ENCODE peak calls at places on chromosomes 6 and 20, in seven cellular contexts. G is neural crest cell, U is WTC11, D is cardiac muscle cell, I is body of pancreas, Y is heart right ventricle, P is astrocyte. L is an unnamed sample.

GRCh38 chr20:9407805-9408421 is 106.5 kb upstream of the LAMP5 start:
- DNase-seq in Y (no peak), D (peak), U (peak), G (peak), I (peak), P (peak), L (peak)

GRCh38 chr20:24828992-24829648 is 119.9 kb upstream of the CST7 start:
- DNase-seq in G (no peak), D (no peak), I (no peak), U (no peak), Y (no peak), P (no peak), L (no peak)

GRCh38 chr6:63565058-63565726 is 7.1 kb upstream of the LOC128125822 start:
- DNase-seq in Y (no peak), P (no peak), I (no peak), D (no peak), U (no peak), G (no peak), L (no peak)

GRCh38 chr20:50735813-50736212 is 4.4 kb downstream of the PARD6B start:
- DNase-seq in I (no peak), G (no peak), D (no peak), Y (no peak), P (no peak), U (no peak), L (no peak)

GRCh38 chr6:39417440-39417839 is 94.9 kb upstream of the KCNK16 start:
- DNase-seq in Y (no peak), D (no peak), P (no peak), U (no peak), G (no peak), I (no peak), L (no peak)

GRCh38 chr6:122068291-122068769 is 331.1 kb upstream of the HSF2 start:
- DNase-seq in Y (no peak), D (no peak), I (no peak), U (no peak), P (no peak), G (no peak), L (no peak)

GRCh38 chr6:109187399-109188114 is 92.2 kb downstream of the CEP57L1 start:
- DNase-seq in Y (peak), P (peak), U (peak), G (peak), D (peak), I (peak), L (no peak)

GRCh38 chr6:39416728-39417127 is 94.2 kb upstream of the KCNK16 start:
- DNase-seq in G (no peak), Y (no peak), D (peak), I (no peak), P (peak), U (no peak), L (no peak)

GRCh38 chr6:140370949-140371348 is 996.5 kb upstream of the CITED2 start:
- DNase-seq in I (no peak), Y (no peak), U (no peak), G (no peak), P (no peak), D (no peak), L (no peak)

GRCh38 chr6:41560440-41561192 is 14.4 kb downstream of the FOXP4 start:
- DNase-seq in G (no peak), I (peak), P (no peak), U (peak), D (peak), Y (peak), L (peak)

GRCh38 chr6:52514514-52514913 is 62.3 kb downstream of the TRAM2 start:
- DNase-seq in U (no peak), P (peak), D (peak), Y (peak), I (no peak), G (no peak), L (peak)

GRCh38 chr6:155185544-155185943 is 78.3 kb upstream of the CLDN20 start:
- DNase-seq in Y (no peak), G (no peak), U (peak), I (no peak), P (peak), D (peak), L (no peak)

GRCh38 chr6:160139420-160139851 is 17.8 kb downstream of the SLC22A1 start:
- DNase-seq in Y (no peak), P (peak), G (no peak), D (peak), U (no peak), I (no peak), L (no peak)

GRCh38 chr6:30830438-30830837 is 53.9 kb upstream of the DDR1 start:
- DNase-seq in D (no peak), Y (no peak), U (no peak), P (no peak), I (no peak), G (no peak), L (no peak)

GRCh38 chr6:11236351-11236750 is 3.9 kb upstream of the NEDD9 start:
- DNase-seq in D (no peak), U (no peak), G (no peak), I (no peak), P (no peak), Y (no peak), L (peak)

GRCh38 chr6:11653028-11653583 is 115.6 kb downstream of the TMEM170B start:
- DNase-seq in G (peak), U (no peak), I (peak), D (peak), P (peak), Y (no peak), L (peak)

GRCh38 chr6:111361648-111362047 is 121.4 kb downstream of the REV3L start:
- DNase-seq in Y (no peak), I (peak), U (peak), P (no peak), G (peak), D (peak), L (no peak)

GRCh38 chr6:132995009-132995408 is 180.6 kb downstream of the RPS12 start:
- DNase-seq in P (no peak), U (no peak), I (no peak), G (no peak), Y (no peak), D (no peak), L (no peak)

GRCh38 chr20:43188861-43189613 is 669 bp downstream of the PTPRT start:
- DNase-seq in D (no peak), I (no peak), Y (no peak), P (no peak), U (peak), G (no peak), L (no peak)

GRCh38 chr20:25051386-25052155 is 6.4 kb downstream of the ACSS1 start:
- DNase-seq in I (no peak), G (no peak), D (no peak), Y (no peak), P (no peak), U (peak), L (peak)

GRCh38 chr6:38091626-38092025 is 272.1 kb downstream of the ZFAND3 start:
- DNase-seq in G (no peak), Y (no peak), I (no peak), U (no peak), D (no peak), P (no peak), L (no peak)

GRCh38 chr6:38100380-38100779 is 280.9 kb downstream of the ZFAND3 start:
- DNase-seq in G (no peak), D (no peak), P (no peak), Y (no peak), U (no peak), I (no peak), L (no peak)

GRCh38 chr6:38099211-38099610 is 279.7 kb downstream of the ZFAND3 start:
- DNase-seq in Y (no peak), G (no peak), D (no peak), P (no peak), I (no peak), U (no peak), L (no peak)

GRCh38 chr6:38092462-38092861 is 272.9 kb downstream of the ZFAND3 start:
- DNase-seq in U (no peak), Y (no peak), P (no peak), D (no peak), I (no peak), G (no peak), L (no peak)

GRCh38 chr6:38095054-38095453 is 275.5 kb downstream of the ZFAND3 start:
- DNase-seq in G (no peak), P (peak), U (no peak), Y (no peak), D (peak), I (no peak), L (no peak)
- TF ChIP-seq CTCF in G (no peak), P (no peak), U (no peak), Y (no peak), D (no peak), I (no peak), L (no peak)

DNA sequence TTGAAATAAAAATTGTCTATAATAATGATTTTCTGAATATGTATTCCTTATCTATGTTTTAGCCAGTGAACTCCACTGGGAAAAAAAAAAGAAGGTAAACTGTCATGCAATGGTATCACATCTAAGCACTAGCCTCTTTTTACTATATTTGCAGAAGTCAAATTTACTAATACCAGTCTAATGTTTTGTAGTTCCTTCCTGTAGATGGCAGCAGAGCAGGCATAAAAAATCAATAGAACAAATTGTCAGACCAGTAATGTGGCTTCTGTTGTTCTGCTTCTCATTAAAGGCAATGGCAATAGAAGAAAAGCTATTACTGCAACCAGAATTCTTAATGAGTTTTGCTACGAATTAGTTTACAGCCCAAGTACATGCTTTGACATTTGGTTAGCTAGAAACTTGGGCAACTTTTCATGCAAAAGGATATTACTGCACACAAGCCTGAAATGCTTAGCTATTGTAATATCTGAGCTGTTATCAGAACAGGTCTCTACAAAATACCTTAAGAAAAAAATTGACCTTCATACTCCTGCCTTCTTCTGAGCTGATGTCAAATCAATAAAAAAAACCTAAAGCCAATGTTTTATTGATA is 476.9 kb downstream of the KHDRBS2 start:
- DNase-seq in Y (no peak), I (no peak), D (peak), U (no peak), P (no peak), G (no peak), L (no peak)
- TF ChIP-seq CTCF in Y (peak), I (peak), D (no peak), U (peak), P (peak), G (peak), L (no peak)

GRCh38 chr20:20406306-20406705 is 38.4 kb downstream of the INSM1 start:
- DNase-seq in I (no peak), U (no peak), D (no peak), P (no peak), Y (no peak), G (no peak), L (no peak)

GRCh38 chr20:20410678-20411077 is 42.8 kb downstream of the INSM1 start:
- DNase-seq in P (peak), G (peak), U (peak), I (peak), D (peak), Y (peak), L (no peak)

GRCh38 chr20:20405619-20406018 is 37.7 kb downstream of the INSM1 start:
- DNase-seq in G (no peak), Y (no peak), I (no peak), U (no peak), P (no peak), D (no peak), L (no peak)

GRCh38 chr20:20409326-20409725 is 41.4 kb downstream of the INSM1 start:
- DNase-seq in I (no peak), U (no peak), D (no peak), P (no peak), Y (no peak), G (no peak), L (no peak)

DNA sequence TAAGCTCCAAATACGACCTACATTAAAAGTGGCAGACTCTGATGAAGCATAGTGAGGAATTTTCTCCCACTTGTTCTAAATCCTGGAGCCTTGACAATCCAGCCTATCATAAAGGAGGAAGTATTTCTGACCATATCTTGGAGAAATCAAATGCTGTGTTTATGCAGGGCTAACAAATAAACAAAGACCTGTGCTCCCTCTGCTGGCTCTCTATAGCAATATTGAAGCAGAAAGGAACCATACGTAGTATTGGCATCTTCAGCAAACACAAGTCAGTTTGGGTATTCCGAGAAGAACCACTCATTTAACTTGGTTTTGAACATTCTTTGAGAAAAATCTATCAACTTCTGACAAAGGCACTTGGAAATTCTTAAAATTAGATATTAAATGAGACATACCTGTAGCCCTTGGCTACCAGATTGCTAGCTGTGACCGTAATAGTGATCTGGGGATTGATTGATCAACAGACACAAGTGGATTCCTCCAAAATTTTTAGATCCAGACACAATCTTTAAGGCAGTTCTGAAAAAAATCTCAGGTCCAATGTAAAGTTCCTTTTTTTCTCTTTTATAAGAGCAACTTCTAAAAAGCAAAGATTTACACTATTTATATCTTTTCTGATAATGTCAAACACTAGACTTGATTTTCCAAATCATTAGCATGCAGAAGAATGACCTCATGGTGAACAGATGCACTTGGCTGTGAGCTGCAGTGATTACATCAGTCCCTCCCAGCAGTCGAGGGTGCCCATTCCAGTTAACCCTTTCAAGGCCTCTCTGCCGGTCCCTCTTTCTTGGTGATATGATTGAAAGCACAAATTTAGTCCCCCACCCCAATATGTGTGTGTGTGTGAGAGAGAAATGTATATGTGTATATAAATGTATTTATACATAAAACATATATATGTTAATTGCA is 40.2 kb downstream of the INSM1 start:
- DNase-seq in D (peak), U (no peak), P (peak), Y (no peak), G (no peak), I (no peak), L (no peak)
- TF ChIP-seq CTCF in D (peak), U (no peak), P (peak), Y (no peak), G (peak), I (no peak), L (peak)

GRCh38 chr6:2563635-2564034 is 187.1 kb downstream of the MYLK4 start:
- DNase-seq in Y (no peak), D (peak), I (no peak), G (no peak), P (peak), U (no peak), L (no peak)
- TF ChIP-seq CTCF in Y (no peak), D (no peak), I (no peak), G (no peak), P (no peak), U (no peak), L (no peak)

GRCh38 chr20:45223136-45223535 is 2.0 kb downstream of the SEMG2 start:
- DNase-seq in I (no peak), Y (no peak), G (no peak), U (no peak), P (no peak), D (no peak), L (no peak)
- TF ChIP-seq CTCF in I (no peak), Y (no peak), G (no peak), U (no peak), P (no peak), D (no peak), L (no peak)

DNA sequence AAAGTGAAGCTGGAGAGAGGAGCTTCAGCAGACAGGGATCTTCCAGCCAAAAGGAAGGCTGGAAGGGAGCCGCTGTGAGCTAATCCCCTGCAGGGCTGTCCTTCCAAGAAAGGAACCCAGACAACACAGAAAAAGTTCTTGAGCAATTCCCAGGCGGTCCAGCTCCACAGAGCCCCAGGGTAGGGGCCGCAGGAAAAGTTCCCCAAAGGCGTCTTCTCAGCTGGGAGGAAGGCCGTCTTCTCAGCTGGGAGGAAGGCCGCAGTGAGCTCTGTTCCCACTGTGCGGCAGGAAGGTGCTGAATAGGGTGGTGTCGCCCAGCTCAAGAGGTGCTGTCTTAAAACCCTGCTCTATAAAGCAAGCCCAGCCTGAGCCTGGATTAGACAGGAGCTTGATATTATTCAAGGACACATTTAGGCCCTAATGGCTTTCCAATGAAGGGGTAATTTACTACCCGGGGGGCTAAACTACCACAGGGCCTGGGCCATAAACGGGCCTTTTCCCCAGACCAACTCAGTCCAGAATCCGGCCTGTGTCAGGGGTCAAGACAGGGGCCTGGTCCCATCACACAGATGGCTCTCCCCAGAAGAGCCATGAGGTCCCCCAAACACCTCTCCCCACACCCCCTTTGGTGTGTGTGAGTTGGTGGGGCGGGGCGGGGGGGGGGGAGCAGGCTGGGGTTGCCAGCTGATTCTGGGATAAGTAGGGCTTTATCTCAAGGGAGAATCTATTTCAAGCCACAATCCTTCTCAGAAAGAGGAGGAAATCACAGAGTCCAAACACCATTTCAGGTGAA is 103.6 kb downstream of the NOL4L start:
- DNase-seq in Y (no peak), G (no peak), U (no peak), I (peak), D (peak), P (no peak), L (no peak)
- TF ChIP-seq CTCF in Y (no peak), G (no peak), U (no peak), I (no peak), D (no peak), P (no peak), L (no peak)

DNA sequence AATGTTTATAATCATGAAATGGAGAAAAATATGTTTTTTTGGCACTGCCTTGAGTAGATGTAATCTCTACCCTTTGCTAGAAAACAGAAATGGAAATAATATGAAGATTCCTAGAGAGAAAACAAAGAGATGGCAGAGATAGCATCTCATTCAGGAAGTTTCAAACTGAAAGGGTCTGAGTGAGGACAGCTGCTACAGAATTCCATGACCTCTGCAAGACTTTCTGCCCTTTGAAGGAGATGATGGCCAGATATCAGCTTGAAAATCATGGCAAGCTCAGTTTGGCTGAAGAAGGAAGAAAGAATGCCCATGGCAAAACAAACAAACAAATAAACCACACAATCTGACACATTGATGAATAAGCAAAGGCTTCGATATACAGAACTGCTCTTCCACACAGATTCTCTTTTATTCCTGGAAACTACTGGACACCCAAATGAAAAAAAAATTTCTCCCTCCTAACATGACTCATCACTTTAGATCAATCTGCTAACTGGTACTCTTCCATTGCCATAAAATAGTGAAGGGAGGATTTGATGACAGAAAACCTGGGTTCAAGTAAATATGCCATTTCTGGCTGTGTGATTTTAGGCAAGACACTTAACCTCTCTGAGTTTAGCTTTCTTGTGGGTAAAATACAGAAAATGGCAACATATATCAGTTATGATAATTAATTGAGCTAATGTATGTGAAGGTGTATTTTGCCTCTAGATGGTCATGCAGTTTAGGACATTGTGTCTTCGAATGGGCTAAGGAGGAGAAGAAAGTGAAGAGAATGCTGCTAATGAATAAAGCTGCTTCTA is 105.9 kb upstream of the SPACA1 start:
- DNase-seq in I (no peak), D (no peak), Y (no peak), P (no peak), U (no peak), G (no peak), L (no peak)
- TF ChIP-seq CTCF in I (no peak), D (no peak), Y (no peak), P (no peak), U (no peak), G (no peak), L (no peak)